ENCODE peak calls at places on chromosomes 2 and 18, in nine cellular contexts. One of them, this sample, is unnamed.

GRCh38 chr18:43587538-43588153 is 310.4 kb upstream of the SYT4 start:
- DNase-seq in endothelial cell of umbilical vein: peak
- DNase-seq in SHP77: peak
- DNase-seq in NB4: peak
- DNase-seq in NCI-H2171: peak
- DNase-seq in GM04504: no peak
- DNase-seq in T-helper 17 cell: no peak
- DNase-seq in A172: peak
- DNase-seq in T-helper 1 cell: no peak
- DNase-seq in this sample: no peak

GRCh38 chr2:198901894-198902293 is 555.8 kb downstream of the SATB2 start:
- DNase-seq in T-helper 1 cell: no peak
- DNase-seq in NCI-H2171: no peak
- DNase-seq in SHP77: no peak
- DNase-seq in T-helper 17 cell: no peak
- DNase-seq in endothelial cell of umbilical vein: no peak
- DNase-seq in GM04504: no peak
- DNase-seq in NB4: peak
- DNase-seq in A172: no peak
- DNase-seq in this sample: no peak

GRCh38 chr18:49901862-49902340 is 88.6 kb upstream of the ACAA2 start:
- DNase-seq in T-helper 1 cell: no peak
- DNase-seq in GM04504: no peak
- DNase-seq in A172: peak
- DNase-seq in SHP77: no peak
- DNase-seq in T-helper 17 cell: no peak
- DNase-seq in NCI-H2171: no peak
- DNase-seq in endothelial cell of umbilical vein: no peak
- DNase-seq in NB4: no peak
- DNase-seq in this sample: peak

GRCh38 chr2:46460241-46460921 is 19.0 kb upstream of the TMEM247 start:
- DNase-seq in endothelial cell of umbilical vein: no peak
- DNase-seq in A172: no peak
- DNase-seq in T-helper 1 cell: no peak
- DNase-seq in NCI-H2171: no peak
- DNase-seq in NB4: no peak
- DNase-seq in T-helper 17 cell: no peak
- DNase-seq in SHP77: no peak
- DNase-seq in GM04504: no peak
- DNase-seq in this sample: no peak

GRCh38 chr2:10264506-10265327 is 38.0 kb upstream of the HPCAL1 start:
- DNase-seq in T-helper 17 cell: no peak
- DNase-seq in T-helper 1 cell: no peak
- DNase-seq in endothelial cell of umbilical vein: no peak
- DNase-seq in NB4: no peak
- DNase-seq in A172: no peak
- DNase-seq in SHP77: no peak
- DNase-seq in GM04504: no peak
- DNase-seq in NCI-H2171: no peak
- DNase-seq in this sample: no peak

GRCh38 chr2:68094111-68094510 is 31.3 kb upstream of the C1D start:
- DNase-seq in A172: no peak
- DNase-seq in GM04504: no peak
- DNase-seq in T-helper 17 cell: no peak
- DNase-seq in NB4: no peak
- DNase-seq in endothelial cell of umbilical vein: no peak
- DNase-seq in T-helper 1 cell: no peak
- DNase-seq in SHP77: no peak
- DNase-seq in NCI-H2171: no peak
- DNase-seq in this sample: no peak

GRCh38 chr2:61277756-61278155 is 115.8 kb downstream of the C2orf74 start:
- DNase-seq in A172: no peak
- DNase-seq in T-helper 1 cell: no peak
- DNase-seq in GM04504: no peak
- DNase-seq in T-helper 17 cell: no peak
- DNase-seq in endothelial cell of umbilical vein: no peak
- DNase-seq in NB4: no peak
- DNase-seq in SHP77: no peak
- DNase-seq in NCI-H2171: no peak
- DNase-seq in this sample: no peak

GRCh38 chr18:22168360-22168921 is 948 bp upstream of the GATA6 start:
- DNase-seq in NCI-H2171: no peak
- DNase-seq in endothelial cell of umbilical vein: peak
- DNase-seq in T-helper 17 cell: no peak
- DNase-seq in SHP77: no peak
- DNase-seq in NB4: peak
- DNase-seq in GM04504: no peak
- DNase-seq in T-helper 1 cell: no peak
- DNase-seq in A172: peak
- DNase-seq in this sample: no peak

GRCh38 chr2:38665854-38666577 is at the start of gene GALM:
- DNase-seq in T-helper 1 cell: no peak
- DNase-seq in A172: peak
- DNase-seq in NCI-H2171: no peak
- DNase-seq in SHP77: peak
- DNase-seq in T-helper 17 cell: no peak
- DNase-seq in GM04504: peak
- DNase-seq in NB4: peak
- DNase-seq in endothelial cell of umbilical vein: peak
- DNase-seq in this sample: no peak

GRCh38 chr2:177239934-177240600 is 24.5 kb downstream of the NFE2L2 start:
- DNase-seq in NB4: peak
- DNase-seq in T-helper 17 cell: no peak
- DNase-seq in A172: peak
- DNase-seq in NCI-H2171: peak
- DNase-seq in endothelial cell of umbilical vein: peak
- DNase-seq in GM04504: peak
- DNase-seq in T-helper 1 cell: no peak
- DNase-seq in SHP77: no peak
- DNase-seq in this sample: no peak

This sample was measured in NK-92 treated with Interleukin-12 subunit alpha and Interleukin-12 subunit beta, amount 100 ng/mL, for 24 hours.